ENCODE peak calls at places on chromosome 6, in eight cellular contexts. R is colonic mucosa; N is A549; V is CD8-positive, alpha-beta T cell; O is CD4-positive, alpha-beta memory T cell; Q is adrenal gland; G is heart right ventricle; X is tibial artery. F is an unnamed sample. For H3K4me1, the result is how much of the 10 kb centered on the place peaks cover.

GRCh38 chr6:151805286-151805840 is 2.1 kb upstream of the ESR1 start:
- DNase-seq in R (no peak), N (no peak), V (no peak), O (no peak), Q (peak), G (peak), X (peak), F (no peak)

GRCh38 chr6:127518710-127519468 is at the start of gene MTCL3:
- DNase-seq in R (no peak), N (peak), V (no peak), O (no peak), Q (no peak), G (peak), X (no peak), F (peak)

GRCh38 chr6:148021135-148021534 is 321.5 kb upstream of the SASH1 start:
- DNase-seq in R (no peak), N (no peak), V (no peak), O (no peak), Q (no peak), G (no peak), X (no peak), F (no peak)

GRCh38 chr6:100353276-100354015 is 111.3 kb downstream of the SIM1 start:
- DNase-seq in R (no peak), N (no peak), V (no peak), O (no peak), Q (no peak), G (no peak), X (no peak), F (peak)

GRCh38 chr6:16163066-16163465 is 34.2 kb downstream of the MYLIP start:
- DNase-seq in R (no peak), N (no peak), V (no peak), O (no peak), Q (no peak), G (no peak), X (no peak), F (no peak)

GRCh38 chr6:98041072-98041471 is 758.1 kb upstream of the MMS22L start:
- DNase-seq in R (no peak), N (no peak), V (no peak), O (no peak), Q (no peak), G (no peak), X (no peak), F (no peak)

GRCh38 chr6:36063318-36063717 is 35.7 kb downstream of the MAPK14 start:
- DNase-seq in R (no peak), N (no peak), V (no peak), O (no peak), Q (no peak), G (no peak), X (no peak), F (no peak)

GRCh38 chr6:215335-216034 is 76.8 kb upstream of the DUSP22 start:
- DNase-seq in R (no peak), N (no peak), V (peak), O (peak), Q (no peak), G (no peak), X (no peak), F (no peak)

GRCh38 chr6:90730191-90730673 is 143.4 kb upstream of the MAP3K7 start:
- DNase-seq in R (no peak), N (no peak), V (no peak), O (no peak), Q (no peak), G (no peak), X (no peak), F (no peak)

GRCh38 chr6:105849741-105850140 is 236.4 kb upstream of the PRDM1 start:
- DNase-seq in R (no peak), N (no peak), V (no peak), O (no peak), Q (no peak), G (no peak), X (no peak), F (no peak)

GRCh38 chr6:54586251-54586650 is 260.3 kb upstream of the FAM83B start:
- DNase-seq in R (no peak), N (no peak), V (no peak), O (no peak), Q (no peak), G (no peak), X (no peak), F (no peak)

GRCh38 chr6:137589067-137589848 is 95.1 kb upstream of the OLIG3 start:
- DNase-seq in R (peak), N (peak), V (peak), O (peak), Q (peak), G (no peak), X (no peak), F (peak)

GRCh38 chr6:43089467-43089866 is 13.4 kb downstream of the PTK7 start:
- DNase-seq in R (no peak), N (no peak), V (no peak), O (no peak), Q (no peak), G (no peak), X (no peak), F (no peak)

GRCh38 chr6:79630883-79631799 is at the start of gene SH3BGRL2:
- DNase-seq in R (peak), N (peak), V (no peak), O (no peak), Q (peak), G (peak), X (peak), F (peak)

GRCh38 chr6:50145125-50145524 is 95.4 kb upstream of the DEFB112 start:
- DNase-seq in R (no peak), N (no peak), V (no peak), O (no peak), Q (no peak), G (no peak), X (no peak), F (no peak)

GRCh38 chr6:115602471-115602870 is 458.2 kb downstream of the FRK start:
- DNase-seq in R (no peak), N (no peak), V (no peak), O (no peak), Q (no peak), G (no peak), X (no peak), F (no peak)

GRCh38 chr6:110615723-110616122 is 139.3 kb upstream of the SLC22A16 start:
- DNase-seq in R (no peak), N (no peak), V (no peak), O (no peak), Q (no peak), G (no peak), X (no peak), F (no peak)

GRCh38 chr6:140043762-140044378 is 669.4 kb upstream of the CITED2 start:
- DNase-seq in R (no peak), N (peak), V (no peak), O (no peak), Q (no peak), G (no peak), X (no peak), F (no peak)

GRCh38 chr6:133890941-133891813 is 2.3 kb downstream of the TCF21 start:
- DNase-seq in R (peak), N (peak), V (no peak), O (no peak), Q (no peak), G (peak), X (no peak), F (no peak)

GRCh38 chr6:98759459-98759858 is 74.9 kb upstream of the POU3F2 start:
- DNase-seq in R (no peak), N (no peak), V (no peak), O (no peak), Q (no peak), G (no peak), X (no peak), F (no peak)

GRCh38 chr6:127402890-127403617 is 56.1 kb downstream of the KIAA0408 start:
- DNase-seq in R (no peak), N (no peak), V (no peak), O (no peak), Q (no peak), G (no peak), X (no peak), F (no peak)

GRCh38 chr6:117288083-117288715 is 22.8 kb downstream of the VGLL2 start:
- DNase-seq in R (no peak), N (no peak), V (no peak), O (no peak), Q (no peak), G (no peak), X (no peak), F (no peak)

GRCh38 chr6:42450314-42451145 is 1.2 kb downstream of the TRERF1 start:
- DNase-seq in R (peak), N (no peak), V (no peak), O (no peak), Q (no peak), G (no peak), X (no peak), F (peak)

GRCh38 chr6:155524249-155524651 is 68.6 kb upstream of the NOX3 start:
- DNase-seq in R (no peak), N (peak), V (no peak), O (no peak), Q (no peak), G (no peak), X (no peak), F (no peak)

GRCh38 chr6:80457044-80457933 is 350.8 kb downstream of the BCKDHB start:
- DNase-seq in R (peak), N (peak), V (no peak), O (no peak), Q (peak), G (peak), X (peak), F (no peak)

GRCh38 chr6:40819182-40819834 is 219.7 kb downstream of the UNC5CL start:
- DNase-seq in R (no peak), N (no peak), V (no peak), O (no peak), Q (no peak), G (no peak), X (no peak), F (no peak)

GRCh38 chr6:117951783-117952182 is 44.7 kb downstream of the SLC35F1 start:
- DNase-seq in R (no peak), N (no peak), V (no peak), O (no peak), Q (no peak), G (no peak), X (no peak), F (peak)

GRCh38 chr6:16700202-16700997 is 60.9 kb downstream of the ATXN1 start:
- DNase-seq in R (no peak), N (no peak), V (no peak), O (peak), Q (no peak), G (no peak), X (no peak), F (no peak)

GRCh38 chr6:30100585-30101422 is 12.1 kb downstream of the TRIM31 start:
- DNase-seq in R (peak), N (no peak), V (peak), O (no peak), Q (peak), G (peak), X (no peak), F (peak)

GRCh38 chr6:11222385-11223277 is 9.8 kb downstream of the NEDD9 start:
- DNase-seq in R (no peak), N (peak), V (no peak), O (no peak), Q (no peak), G (no peak), X (no peak), F (no peak)

GRCh38 chr6:14781707-14782306 is 464.1 kb upstream of the JARID2 start:
- DNase-seq in R (no peak), N (no peak), V (no peak), O (no peak), Q (no peak), G (no peak), X (no peak), F (no peak)

GRCh38 chr6:106077170-106077569 is 9.0 kb upstream of the PRDM1 start:
- DNase-seq in R (no peak), N (no peak), V (no peak), O (no peak), Q (no peak), G (no peak), X (no peak), F (no peak)

GRCh38 chr6:37514377-37514776 is 14.7 kb upstream of the CCDC167 start:
- DNase-seq in R (no peak), N (no peak), V (no peak), O (no peak), Q (no peak), G (no peak), X (no peak), F (no peak)

GRCh38 chr6:25326958-25327357 is 47.8 kb downstream of the CARMIL1 start:
- DNase-seq in R (no peak), N (no peak), V (no peak), O (no peak), Q (no peak), G (no peak), X (no peak), F (no peak)

GRCh38 chr6:25327372-25327771 is 48.2 kb downstream of the CARMIL1 start:
- DNase-seq in R (no peak), N (no peak), V (no peak), O (no peak), Q (no peak), G (no peak), X (no peak), F (peak)

GRCh38 chr6:25329982-25330381 is 50.8 kb downstream of the CARMIL1 start:
- DNase-seq in R (no peak), N (no peak), V (no peak), O (no peak), Q (no peak), G (no peak), X (no peak), F (no peak)

GRCh38 chr6:25331085-25331685 is 52.0 kb downstream of the CARMIL1 start:
- DNase-seq in R (no peak), N (no peak), V (no peak), O (no peak), Q (no peak), G (no peak), X (no peak), F (peak)

GRCh38 chr6:25329156-25329555 is 50.0 kb downstream of the CARMIL1 start:
- DNase-seq in R (no peak), N (no peak), V (no peak), O (no peak), Q (no peak), G (no peak), X (no peak), F (no peak)
- H3K4me1 ChIP-seq in R (under half), N (under half), V (under half), O (under half), Q (under half), G (under half), X (half or more), F (half or more)

DNA sequence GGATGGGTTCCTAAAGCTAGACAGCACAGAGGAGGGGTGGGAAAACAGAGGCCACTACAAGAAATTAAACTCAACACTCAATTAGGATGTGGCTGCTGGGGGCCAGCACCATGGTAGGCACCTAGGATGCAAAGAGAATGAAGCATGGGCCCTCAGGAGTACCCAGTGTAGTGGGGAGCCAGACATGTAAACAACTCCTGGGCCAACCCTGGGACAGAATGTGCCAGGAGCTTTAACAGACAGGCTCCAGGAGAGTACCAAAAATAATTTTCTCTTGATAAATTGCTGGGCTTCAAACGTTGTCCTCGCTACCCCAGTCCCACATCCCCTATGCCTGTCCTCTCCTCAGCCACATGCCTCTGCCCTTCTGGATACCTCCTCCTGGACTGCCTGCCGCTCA is 1.7 kb downstream of the TMEM151B start:
- DNase-seq in R (no peak), N (no peak), V (no peak), O (no peak), Q (no peak), G (no peak), X (no peak), F (no peak)
- H3K4me3 ChIP-seq in R (no peak), N (no peak), V (no peak), O (no peak), Q (no peak), G (no peak), X (no peak), F (no peak)

GRCh38 chr6:149248688-149249369 is 68.7 kb upstream of the TAB2 start:
- DNase-seq in R (peak), N (peak), V (no peak), O (peak), Q (no peak), G (no peak), X (no peak), F (peak)
- H3K4me1 ChIP-seq in R (under half), N (under half), V (under half), O (under half), Q (under half), G (under half), X (under half), F (under half)

DNA sequence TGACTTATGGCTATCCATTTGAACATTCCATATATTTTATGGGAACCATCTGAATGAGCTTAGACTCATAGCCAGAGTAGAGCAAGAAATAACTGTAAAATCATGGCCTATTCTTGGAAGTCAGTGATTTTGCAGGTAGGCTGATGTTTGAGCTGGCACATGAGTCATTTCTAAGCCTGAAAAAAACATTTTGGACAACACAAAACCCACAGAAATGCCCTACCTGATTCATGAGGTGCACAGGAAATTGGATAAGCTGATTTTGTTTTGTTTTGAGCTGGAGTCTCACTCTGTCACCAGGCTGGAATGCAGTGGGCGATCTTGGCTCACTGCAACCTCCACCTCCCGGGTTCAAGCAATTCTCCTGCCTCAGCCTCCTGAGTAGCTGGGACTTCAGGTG is 443.0 kb downstream of the PKHD1 start:
- DNase-seq in R (no peak), N (no peak), V (no peak), O (no peak), Q (no peak), G (no peak), X (no peak), F (no peak)
- H3K4me3 ChIP-seq in R (no peak), N (no peak), V (no peak), O (no peak), Q (no peak), G (no peak), X (no peak), F (no peak)

GRCh38 chr6:33412140-33413009 is 1.6 kb downstream of the PHF1 start:
- DNase-seq in R (no peak), N (no peak), V (no peak), O (no peak), Q (no peak), G (no peak), X (no peak), F (no peak)
- H3K4me1 ChIP-seq in R (under half), N (under half), V (half or more), O (half or more), Q (under half), G (under half), X (half or more), F (under half)

DNA sequence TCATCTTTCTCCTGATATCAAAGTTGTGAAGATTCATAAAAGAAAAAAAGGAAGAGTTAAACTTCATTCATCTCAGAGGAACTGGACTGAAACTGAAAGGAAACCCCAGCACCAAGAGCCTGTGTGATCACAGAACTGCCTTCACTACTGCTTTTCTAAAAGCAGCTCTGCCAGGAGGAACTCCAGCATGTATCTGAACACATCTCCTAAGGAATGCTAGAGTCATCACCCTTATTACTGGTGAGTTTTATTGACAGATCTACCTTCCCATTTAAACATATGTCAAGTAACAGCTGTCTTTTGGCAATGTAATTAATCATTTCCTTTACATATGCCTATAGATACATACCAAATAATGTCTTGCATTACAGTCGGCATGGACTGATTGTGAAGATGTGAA is 102.4 kb downstream of the KIF13A start:
- DNase-seq in R (no peak), N (no peak), V (no peak), O (no peak), Q (no peak), G (no peak), X (no peak), F (no peak)
- H3K4me3 ChIP-seq in R (no peak), N (no peak), V (no peak), O (no peak), Q (no peak), G (no peak), X (no peak), F (no peak)

GRCh38 chr6:154302111-154302752 is 54.4 kb downstream of the IPCEF1 start:
- DNase-seq in R (no peak), N (no peak), V (no peak), O (peak), Q (peak), G (no peak), X (no peak), F (no peak)
- H3K4me1 ChIP-seq in R (under half), N (under half), V (under half), O (under half), Q (under half), G (under half), X (under half), F (under half)

GRCh38 chr6:5892669-5893068 is 114.1 kb downstream of the NRN1 start:
- DNase-seq in R (no peak), N (no peak), V (no peak), O (no peak), Q (no peak), G (no peak), X (no peak), F (no peak)
- H3K4me3 ChIP-seq in R (no peak), N (peak), V (peak), O (no peak), Q (no peak), G (no peak), X (no peak), F (no peak)

DNA sequence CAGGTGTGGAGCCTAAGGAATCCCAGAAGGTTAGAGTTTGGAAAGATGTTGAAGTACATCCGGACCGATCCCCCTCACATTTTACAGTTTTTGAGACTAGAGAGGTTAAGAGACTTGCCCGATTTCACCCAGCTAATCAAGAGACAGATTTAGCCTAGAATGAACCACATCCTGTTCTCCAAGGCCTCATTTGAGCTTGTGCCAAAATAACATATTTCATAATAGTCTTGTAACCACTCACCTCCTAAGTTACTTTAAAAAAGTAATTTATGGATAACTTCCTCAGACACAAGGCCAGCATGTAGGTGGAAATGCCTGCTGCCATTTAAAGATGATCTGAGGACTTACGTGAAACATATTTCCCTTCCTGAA is 39.8 kb upstream of the ARHGAP18 start:
- DNase-seq in R (no peak), N (no peak), V (no peak), O (peak), Q (no peak), G (no peak), X (no peak), F (no peak)
- H3K4me1 ChIP-seq in R (under half), N (under half), V (under half), O (under half), Q (under half), G (under half), X (under half), F (under half)